ENCODE peak calls at places on chromosomes 3 and 15, in six cellular contexts. D, Z, J, Y, N and G are unnamed samples.

GRCh38 chr3:159045279-159045678 is 243.4 kb downstream of the MFSD1 start:
- DNase-seq in D (no peak), Z (no peak), J (no peak), Y (no peak), N (no peak), G (no peak)

GRCh38 chr3:55169608-55170010 is 241.8 kb upstream of the LRTM1 start:
- DNase-seq in D (no peak), Z (no peak), J (peak; percentile 99), Y (peak; percentile 96), N (no peak), G (peak; percentile 98)

GRCh38 chr3:11601446-11602241 is 42.1 kb downstream of the VGLL4 start:
- DNase-seq in D (no peak), Z (no peak), J (peak; percentile 58), Y (peak; percentile 23), N (peak; percentile 80), G (peak; percentile 47)

GRCh38 chr3:24270204-24270671 is 224.4 kb downstream of the THRB start:
- DNase-seq in D (no peak), Z (no peak), J (no peak), Y (no peak), N (no peak), G (peak; percentile 65)

GRCh38 chr3:150227839-150228238 is 180.3 kb upstream of the TSC22D2 start:
- DNase-seq in D (peak; percentile 32), Z (peak; percentile 79), J (peak; percentile 79), Y (peak; percentile 54), N (no peak), G (peak; percentile 57)

GRCh38 chr15:80019168-80019745 is 40.2 kb upstream of the ZFAND6 start:
- DNase-seq in D (no peak), Z (peak; percentile 34), J (no peak), Y (no peak), N (no peak), G (no peak)

GRCh38 chr15:66876423-66876730 is 174.3 kb downstream of the SMAD6 start:
- DNase-seq in D (no peak), Z (peak; percentile 52), J (no peak), Y (no peak), N (peak; percentile 47), G (no peak)

GRCh38 chr3:134360046-134360445 is 14.2 kb downstream of the AMOTL2 start:
- DNase-seq in D (no peak), Z (no peak), J (no peak), Y (no peak), N (peak; percentile 72), G (no peak)

GRCh38 chr3:127684871-127685707 is 12.3 kb downstream of the ABTB1 start:
- DNase-seq in D (no peak), Z (peak; percentile 82), J (no peak), Y (no peak), N (peak; percentile 74), G (no peak)

GRCh38 chr3:103515116-103515515 is 1080.3 kb downstream of the ZPLD1 start:
- DNase-seq in D (no peak), Z (no peak), J (no peak), Y (no peak), N (no peak), G (no peak)

GRCh38 chr3:52220380-52221026 is 4.9 kb downstream of the TLR9 start:
- DNase-seq in D (peak; percentile 54), Z (peak; percentile 98), J (peak; percentile 79), Y (peak; percentile 67), N (peak; percentile 96), G (peak; percentile 51)

GRCh38 chr3:160376681-160377080 is 22.3 kb downstream of the IFT80 start:
- DNase-seq in D (no peak), Z (no peak), J (peak; percentile 55), Y (no peak), N (no peak), G (peak; percentile 62)

GRCh38 chr15:70127288-70127746 is 29.6 kb upstream of the TLE3 start:
- DNase-seq in D (no peak), Z (peak; percentile 60), J (peak; percentile 44), Y (no peak), N (no peak), G (no peak)

GRCh38 chr3:36707623-36708409 is 56.5 kb downstream of the DCLK3 start:
- DNase-seq in D (peak; percentile 39), Z (no peak), J (peak; percentile 73), Y (peak; percentile 84), N (no peak), G (peak; percentile 77)

GRCh38 chr3:197528190-197528589 is 27.6 kb downstream of the BDH1 start:
- DNase-seq in D (no peak), Z (no peak), J (no peak), Y (no peak), N (peak; percentile 1), G (no peak)

GRCh38 chr3:34683851-34684250 is 885.4 kb downstream of the PDCD6IP start:
- DNase-seq in D (no peak), Z (no peak), J (peak; percentile 71), Y (peak; percentile 50), N (no peak), G (peak; percentile 12)

GRCh38 chr3:188037965-188038581 is 115.9 kb upstream of the LPP start:
- DNase-seq in D (no peak), Z (no peak), J (peak; percentile 26), Y (no peak), N (no peak), G (peak; percentile 37)

GRCh38 chr15:66982250-66982649 is 83.2 kb upstream of the SMAD3 start:
- DNase-seq in D (no peak), Z (no peak), J (no peak), Y (no peak), N (no peak), G (no peak)

GRCh38 chr3:16514799-16515353 is 1.4 kb upstream of the RFTN1 start:
- DNase-seq in D (no peak), Z (no peak), J (no peak), Y (no peak), N (no peak), G (no peak)

GRCh38 chr3:16514021-16514700 is 662 bp upstream of the RFTN1 start:
- DNase-seq in D (no peak), Z (no peak), J (no peak), Y (no peak), N (no peak), G (no peak)

GRCh38 chr3:16513141-16514020 is at the start of gene RFTN1:
- DNase-seq in D (no peak), Z (peak; percentile 93), J (peak; percentile 68), Y (peak; percentile 67), N (peak; percentile 92), G (peak; percentile 62)

GRCh38 chr3:16515885-16516420 is 2.5 kb upstream of the RFTN1 start:
- DNase-seq in D (no peak), Z (no peak), J (no peak), Y (no peak), N (no peak), G (no peak)

GRCh38 chr3:16516695-16517481 is 3.4 kb upstream of the RFTN1 start:
- DNase-seq in D (no peak), Z (no peak), J (peak; percentile 72), Y (no peak), N (peak; percentile 84), G (peak; percentile 58)
- TF ChIP-seq CTCF in D (peak; percentile 36), Z (no peak), J (peak; percentile 56), Y (peak; percentile 82), N (peak; percentile 22), G (peak; percentile 75)

DNA sequence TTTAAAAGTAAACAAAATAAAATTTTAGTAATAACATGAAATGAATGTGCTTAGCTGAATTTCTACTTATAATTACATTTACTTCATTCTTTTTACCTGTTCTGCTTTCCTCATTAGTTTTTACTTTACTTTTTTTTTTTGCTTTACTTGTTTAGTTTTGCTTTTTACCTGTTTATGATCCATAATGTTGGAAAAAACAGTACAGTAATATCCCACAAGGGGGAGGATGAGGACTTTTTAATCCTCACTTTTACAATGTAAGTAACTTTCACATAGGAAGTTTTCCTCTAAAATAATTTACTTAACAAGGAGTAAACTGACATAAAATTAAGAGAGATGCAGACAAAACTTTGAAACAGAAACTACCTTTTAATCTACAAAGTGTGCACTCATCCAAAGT is 268.7 kb downstream of the TBC1D5 start:
- DNase-seq in D (no peak), Z (no peak), J (peak; percentile 50), Y (no peak), N (no peak), G (peak; percentile 11)
- TF ChIP-seq CTCF in D (peak; percentile 20), Z (no peak), J (peak; percentile 31), Y (no peak), N (no peak), G (no peak)

GRCh38 chr15:35560258-35560657 is 14.3 kb upstream of the DPH6 start:
- DNase-seq in D (no peak), Z (no peak), J (no peak), Y (no peak), N (no peak), G (no peak)

GRCh38 chr15:35559683-35560082 is 13.7 kb upstream of the DPH6 start:
- DNase-seq in D (no peak), Z (no peak), J (no peak), Y (no peak), N (no peak), G (no peak)

GRCh38 chr15:35557544-35557943 is 11.6 kb upstream of the DPH6 start:
- DNase-seq in D (peak; percentile 80), Z (no peak), J (peak; percentile 83), Y (peak; percentile 90), N (no peak), G (peak; percentile 87)

GRCh38 chr15:35560895-35561294 is 14.9 kb upstream of the DPH6 start:
- DNase-seq in D (no peak), Z (no peak), J (no peak), Y (no peak), N (no peak), G (no peak)

GRCh38 chr15:35561308-35561707 is 15.3 kb upstream of the DPH6 start:
- DNase-seq in D (no peak), Z (no peak), J (no peak), Y (no peak), N (no peak), G (no peak)
- TF ChIP-seq CTCF in D (no peak), Z (no peak), J (no peak), Y (no peak), N (no peak), G (no peak)

GRCh38 chr3:46881819-46882376 is 4.4 kb downstream of the PTH1R start:
- DNase-seq in D (no peak), Z (no peak), J (no peak), Y (no peak), N (no peak), G (peak; percentile 28)
- TF ChIP-seq CTCF in D (no peak), Z (no peak), J (no peak), Y (no peak), N (no peak), G (no peak)

DNA sequence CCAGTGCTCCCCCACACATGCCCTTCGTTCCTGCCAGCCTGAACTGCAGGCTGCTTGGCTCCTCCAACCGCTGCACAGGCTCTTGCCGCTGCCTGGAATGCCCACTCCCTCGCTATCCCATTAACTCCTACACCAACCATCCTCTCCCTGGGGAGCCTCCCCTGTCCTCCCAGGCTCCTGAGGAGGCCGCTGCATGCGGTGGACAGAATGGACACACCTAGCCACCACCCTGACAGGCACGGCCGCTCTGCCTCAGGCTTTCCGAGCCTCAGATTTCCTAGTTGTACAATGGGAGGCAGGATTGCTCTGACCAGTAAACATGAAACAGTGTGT is 2.3 kb downstream of the PLXNB1 start:
- DNase-seq in D (no peak), Z (no peak), J (no peak), Y (no peak), N (no peak), G (no peak)
- TF ChIP-seq CTCF in D (no peak), Z (no peak), J (no peak), Y (no peak), N (no peak), G (no peak)